ENCODE peak calls at places on chromosomes 4 and X, in six cellular contexts. F is type B pancreatic cell, M is AG08395, Z is iPS-NIHi11, I is globus pallidus, X is HFFc6. K is an unnamed sample.

GRCh38 chr4:141501931-141502330 is 134.5 kb upstream of the IL15 start:
- DNase-seq in I (no peak), X (no peak), M (peak; percentile 35), F (no peak), Z (no peak), K (no peak)

GRCh38 chrX:16239211-16239610 is 71.9 kb downstream of the MAGEB17 start:
- DNase-seq in F (no peak), Z (no peak), X (peak; percentile 70), M (peak; percentile 79), I (no peak), K (no peak)

GRCh38 chr4:139229534-139230039 is 50.4 kb downstream of the MGARP start:
- DNase-seq in I (peak; percentile 60), X (peak; percentile 51), M (peak; percentile 54), F (no peak), Z (peak; percentile 47), K (no peak)

GRCh38 chrX:36431819-36432218 is 512.3 kb downstream of the CFAP47 start:
- DNase-seq in F (no peak), I (no peak), M (no peak), Z (no peak), X (peak; percentile 41), K (no peak)

GRCh38 chr4:120520761-120521160 is 401.8 kb downstream of the PRDM5 start:
- DNase-seq in Z (no peak), I (no peak), M (no peak), X (no peak), F (no peak), K (no peak)

GRCh38 chr4:184012937-184013336 is 107.8 kb downstream of the STOX2 start:
- DNase-seq in F (no peak), I (no peak), Z (no peak), X (no peak), M (no peak), K (no peak)

GRCh38 chrX:105173071-105173470 is 47.4 kb downstream of the TEX13A start:
- DNase-seq in I (no peak), Z (no peak), M (no peak), F (no peak), X (no peak), K (no peak)

GRCh38 chr4:38802561-38803355 is 1.8 kb downstream of the TLR1 start:
- DNase-seq in F (no peak), X (no peak), M (no peak), I (no peak), Z (no peak), K (no peak)

GRCh38 chrX:29043751-29044150 is 456.5 kb downstream of the IL1RAPL1 start:
- DNase-seq in X (no peak), Z (no peak), F (no peak), I (no peak), M (no peak), K (no peak)

GRCh38 chr4:39054497-39054896 is 7.5 kb upstream of the KLHL5 start:
- DNase-seq in Z (no peak), M (no peak), F (no peak), I (no peak), X (no peak), K (no peak)

GRCh38 chrX:97060019-97060418 is 176.3 kb downstream of the RPA4 start:
- DNase-seq in M (no peak), Z (peak; percentile 47), I (no peak), F (no peak), X (no peak), K (no peak)

GRCh38 chrX:71210829-71211228 is 12.2 kb upstream of the GJB1 start:
- DNase-seq in M (peak; percentile 52), Z (no peak), F (no peak), I (no peak), X (peak; percentile 1), K (no peak)

GRCh38 chrX:74242050-74242449 is 61.9 kb upstream of the ZCCHC13 start:
- DNase-seq in X (peak; percentile 53), Z (no peak), I (no peak), M (peak; percentile 48), F (no peak), K (no peak)

K was measured in esophagus muscularis mucosa.